ENCODE peak calls at places on chromosomes 5 and 9, in four cellular contexts. X is Calu3, K is psoas muscle, U is heart left ventricle. P is an unnamed sample.

GRCh38 chr5:39132792-39133191 is 58.6 kb upstream of the RICTOR start:
- DNase-seq in X (no peak), K (no peak), U (no peak), P (no peak)

GRCh38 chr5:27788184-27788583 is 749.8 kb upstream of the CDH9 start:
- DNase-seq in X (no peak), K (no peak), U (no peak), P (no peak)

GRCh38 chr9:121286973-121287721 is 19.2 kb downstream of the GSN start:
- DNase-seq in X (peak), K (peak), U (peak), P (no peak)

GRCh38 chr9:83649515-83649914 is 26.6 kb downstream of the IDNK start:
- DNase-seq in X (no peak), K (no peak), U (no peak), P (no peak)

GRCh38 chr9:112887377-112887776 is 3.3 kb downstream of the SLC46A2 start:
- DNase-seq in X (no peak), K (no peak), U (no peak), P (no peak)

GRCh38 chr5:130141689-130142320 is 237.5 kb downstream of the CHSY3 start:
- DNase-seq in X (peak), K (no peak), U (peak), P (no peak)

GRCh38 chr9:125425176-125425897 is 163.7 kb downstream of the GAPVD1 start:
- DNase-seq in X (no peak), K (no peak), U (no peak), P (no peak)

GRCh38 chr5:61599370-61600140 is 267.5 kb downstream of the ZSWIM6 start:
- DNase-seq in X (peak), K (peak), U (no peak), P (no peak)

GRCh38 chr9:97853056-97853843 is at the start of gene FOXE1:
- DNase-seq in X (peak), K (no peak), U (no peak), P (no peak)

DNA sequence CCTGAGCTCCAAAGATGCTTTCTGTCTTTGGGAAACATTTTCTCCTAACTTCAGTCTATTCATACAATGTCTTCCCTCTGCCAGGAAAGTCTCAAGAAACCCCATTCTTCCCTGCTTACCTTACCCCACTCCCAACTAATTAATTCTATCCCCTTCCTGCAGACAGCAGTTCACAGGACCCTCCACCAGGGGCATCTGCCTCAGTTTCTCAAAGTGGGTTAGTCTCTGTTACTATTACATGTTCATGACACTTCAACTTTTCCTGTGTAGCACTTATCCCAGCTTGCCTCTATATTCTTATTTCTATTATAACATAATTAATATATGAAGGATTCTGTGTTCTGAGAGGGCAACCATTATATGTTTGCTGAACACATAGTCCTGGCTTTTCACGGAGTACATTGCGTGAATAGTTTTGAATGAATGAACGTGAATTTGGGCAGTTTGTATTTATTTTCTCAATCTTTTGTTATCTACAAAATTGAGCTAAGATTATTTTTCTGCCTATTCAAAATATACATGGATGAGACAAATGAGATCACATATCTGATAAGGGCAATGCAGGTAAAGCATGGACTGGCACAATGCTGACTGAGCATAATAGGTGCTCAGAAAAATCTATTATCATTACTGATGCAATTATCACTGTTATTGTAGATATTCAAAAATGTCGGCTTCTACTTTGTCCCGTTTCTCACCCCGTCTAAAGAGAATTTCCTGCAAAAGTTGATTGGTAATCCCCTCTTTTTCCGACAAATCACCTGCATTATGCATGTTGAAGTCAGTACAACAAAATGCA is 341.1 kb downstream of the BRINP1 start:
- DNase-seq in X (no peak), K (no peak), U (no peak), P (no peak)
- TF ChIP-seq CTCF in X (no peak), K (peak), U (no peak), P (no peak)

DNA sequence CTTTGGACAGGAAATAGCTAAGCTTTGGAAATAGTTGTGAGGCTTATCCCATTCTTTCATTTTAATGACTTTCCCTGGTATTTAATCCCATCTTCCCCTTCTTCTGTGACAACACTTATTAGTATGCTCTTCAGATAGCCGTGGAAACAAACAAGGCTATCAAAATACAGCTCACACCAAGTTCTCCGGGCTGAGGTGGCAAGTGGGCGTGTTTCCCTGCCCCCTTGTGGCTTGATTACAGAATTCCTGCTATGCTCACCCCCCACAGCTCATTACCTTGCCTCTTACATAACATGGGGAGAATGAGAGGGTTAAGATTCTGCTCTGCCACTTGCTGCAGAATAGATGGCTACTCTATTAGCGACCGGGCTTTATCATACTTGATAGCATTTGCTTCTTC is 437.1 kb upstream of the TLE4 start:
- DNase-seq in X (no peak), K (no peak), U (no peak), P (no peak)
- TF ChIP-seq CTCF in X (no peak), K (no peak), U (no peak), P (no peak)

GRCh38 chr5:162496080-162496808 is 428.7 kb downstream of the GABRG2 start:
- DNase-seq in X (no peak), K (no peak), U (no peak), P (no peak)

DNA sequence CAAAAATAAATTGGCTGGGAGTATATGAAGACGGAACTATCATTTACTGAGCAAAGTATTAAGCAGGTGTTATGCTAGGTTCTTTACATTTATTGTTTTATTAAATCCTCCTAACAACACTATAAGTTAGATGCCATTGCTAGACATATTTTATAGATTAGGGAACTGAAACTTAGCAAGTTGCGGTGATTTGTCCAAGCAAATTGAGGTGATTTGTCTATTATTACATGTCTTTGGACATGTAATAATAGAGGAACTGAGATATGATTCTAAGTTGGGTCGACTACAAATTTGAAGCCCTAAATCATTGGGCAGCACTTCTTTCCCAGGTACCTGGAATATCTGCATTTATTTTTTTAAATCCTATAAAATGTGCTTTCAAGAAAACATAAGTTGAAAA is 429.9 kb downstream of the GABRG2 start:
- DNase-seq in X (no peak), K (no peak), U (no peak), P (no peak)
- TF ChIP-seq CTCF in X (no peak), K (no peak), U (no peak), P (no peak)

GRCh38 chr9:88555581-88555980 is 20.6 kb downstream of the NXNL2 start:
- DNase-seq in X (no peak), K (no peak), U (no peak), P (no peak)

GRCh38 chr9:88551546-88552137 is 16.7 kb downstream of the NXNL2 start:
- DNase-seq in X (no peak), K (no peak), U (no peak), P (no peak)
- TF ChIP-seq CTCF in X (no peak), K (no peak), U (no peak), P (no peak)

GRCh38 chr9:110340306-110340705 is 2.6 kb upstream of the TXNDC8 start:
- DNase-seq in X (peak), K (no peak), U (no peak), P (no peak)
- TF ChIP-seq CTCF in X (no peak), K (no peak), U (no peak), P (no peak)

GRCh38 chr5:1975406-1975715 is 92.6 kb upstream of the IRX4 start:
- DNase-seq in X (no peak), K (no peak), U (no peak), P (no peak)
- TF ChIP-seq CTCF in X (no peak), K (no peak), U (no peak), P (no peak)

GRCh38 chr5:138213161-138214029 is at the start of gene CDC23:
- DNase-seq in X (peak), K (peak), U (peak), P (peak)
- TF ChIP-seq CTCF in X (no peak), K (no peak), U (no peak), P (no peak)

DNA sequence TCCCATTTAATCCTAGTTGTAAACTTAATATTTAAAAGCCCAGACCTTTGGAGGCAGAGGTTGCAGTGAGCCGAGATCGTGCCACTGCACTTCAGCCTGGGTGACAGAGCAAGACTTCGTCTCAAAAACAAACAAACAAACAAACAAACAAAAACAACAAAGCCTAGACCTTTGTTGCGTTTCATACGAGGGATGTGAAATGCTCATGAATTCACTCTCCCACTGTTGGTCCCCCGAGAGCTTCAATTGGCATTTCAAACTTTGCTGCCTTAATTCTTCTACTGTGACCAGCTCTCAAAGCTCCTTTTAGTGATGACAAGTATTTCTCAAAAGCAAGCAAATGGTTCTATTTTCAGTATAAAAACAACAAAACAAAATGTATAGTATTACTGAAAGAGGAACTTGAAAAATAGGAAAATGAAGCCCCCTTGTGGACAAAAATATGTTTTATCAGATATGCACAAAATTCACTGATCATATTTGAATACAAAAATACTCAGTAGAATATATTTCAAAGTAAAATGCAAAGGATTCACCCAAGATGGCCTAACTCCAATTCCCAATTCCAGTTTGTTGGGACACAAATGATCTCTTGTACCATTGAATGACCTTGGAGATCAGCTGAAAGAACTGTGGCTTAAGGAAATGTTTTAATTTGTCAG is 140.4 kb downstream of the ESM1 start:
- DNase-seq in X (no peak), K (no peak), U (no peak), P (no peak)
- TF ChIP-seq CTCF in X (peak), K (peak), U (peak), P (peak)

GRCh38 chr5:20335978-20336377 is 348.0 kb upstream of the CDH18 start:
- DNase-seq in X (peak), K (no peak), U (no peak), P (no peak)
- TF ChIP-seq CTCF in X (no peak), K (no peak), U (no peak), P (no peak)